ENCODE peak calls at places on chromosome 21, in five cellular contexts. R, J, G, A and Y are unnamed samples. For H3K9me3, the result is how much of the 10 kb centered on the place peaks cover.

GRCh38 chr21:27173052-27173451 is 206.2 kb upstream of the ADAMTS5 start:
- DNase-seq in A (peak), R (no peak), J (no peak), G (no peak), Y (no peak)

GRCh38 chr21:16072692-16073091 is 342.9 kb downstream of the USP25 start:
- DNase-seq in G (no peak), R (peak), J (no peak), A (peak), Y (no peak)

GRCh38 chr21:26050857-26051256 is 119.7 kb downstream of the APP start:
- DNase-seq in G (no peak), A (no peak), J (no peak), R (no peak), Y (no peak)

GRCh38 chr21:42475526-42476492 is 20.2 kb downstream of the RSPH1 start:
- DNase-seq in G (peak), A (no peak), R (no peak), J (no peak), Y (no peak)

GRCh38 chr21:26297856-26298255 is 127.3 kb upstream of the APP start:
- DNase-seq in R (no peak), G (no peak), J (no peak), A (peak), Y (no peak)

GRCh38 chr21:16205527-16205926 is 475.7 kb downstream of the USP25 start:
- DNase-seq in R (no peak), A (no peak), G (no peak), J (no peak), Y (no peak)

GRCh38 chr21:30463713-30464112 is 16.5 kb downstream of the KRTAP19-1 start:
- DNase-seq in G (no peak), A (no peak), R (no peak), J (no peak), Y (no peak)

GRCh38 chr21:35814858-35815619 is 245.3 kb downstream of the SETD4 start:
- DNase-seq in G (no peak), R (no peak), A (no peak), J (no peak), Y (no peak)

GRCh38 chr21:29318354-29318753 is 19.6 kb downstream of the BACH1 start:
- DNase-seq in R (peak), G (no peak), A (no peak), J (no peak), Y (no peak)

GRCh38 chr21:31580866-31581276 is 78.6 kb upstream of the SOD1 start:
- DNase-seq in G (peak), A (peak), R (peak), J (peak), Y (no peak)

GRCh38 chr21:16678479-16678878 is 834.4 kb upstream of the CXADR start:
- DNase-seq in A (no peak), G (no peak), J (no peak), R (peak), Y (no peak)

GRCh38 chr21:15301736-15302135 is 236.9 kb upstream of the NRIP1 start:
- DNase-seq in R (no peak), G (no peak), J (no peak), A (no peak), Y (no peak)

GRCh38 chr21:29053656-29054055 is 19.8 kb downstream of the CCT8 start:
- DNase-seq in R (no peak), G (no peak), J (no peak), A (peak), Y (no peak)

GRCh38 chr21:41778974-41779600 is 12.2 kb upstream of the RIPK4 start:
- DNase-seq in A (no peak), J (no peak), R (no peak), G (no peak), Y (no peak)

GRCh38 chr21:28754127-28754611 is 238.5 kb downstream of the LTN1 start:
- DNase-seq in R (peak), G (no peak), J (no peak), A (peak), Y (no peak)

GRCh38 chr21:15282666-15283065 is 217.9 kb upstream of the NRIP1 start:
- DNase-seq in R (peak), J (no peak), A (no peak), G (no peak), Y (no peak)

GRCh38 chr21:42056468-42056867 is 14.6 kb upstream of the UMODL1 start:
- DNase-seq in A (peak), J (no peak), R (no peak), G (no peak), Y (no peak)

GRCh38 chr21:26769613-26770188 is 75.5 kb downstream of the ADAMTS1 start:
- DNase-seq in J (no peak), A (peak), G (no peak), R (peak), Y (no peak)

GRCh38 chr21:22211943-22212342 is 1213.7 kb downstream of the NCAM2 start:
- DNase-seq in A (no peak), J (no peak), R (no peak), G (no peak), Y (no peak)

GRCh38 chr21:16928439-16928838 is 584.4 kb upstream of the CXADR start:
- DNase-seq in A (no peak), R (no peak), J (no peak), G (no peak), Y (no peak)

GRCh38 chr21:28099296-28099695 is 893.4 kb downstream of the LTN1 start:
- DNase-seq in A (peak), J (no peak), G (no peak), R (peak), Y (no peak)

GRCh38 chr21:42558846-42559245 is 45.2 kb downstream of the SLC37A1 start:
- DNase-seq in J (no peak), A (no peak), G (peak), R (no peak), Y (no peak)

GRCh38 chr21:32597205-32597604 is 11.9 kb upstream of the TCP10L start:
- DNase-seq in R (peak), G (no peak), J (no peak), A (peak), Y (no peak)

GRCh38 chr21:32380940-32381339 is 11.9 kb downstream of the URB1 start:
- DNase-seq in J (no peak), A (no peak), R (no peak), G (no peak), Y (no peak)

GRCh38 chr21:41744028-41744940 is 22.6 kb downstream of the RIPK4 start:
- DNase-seq in J (no peak), G (no peak), R (no peak), A (no peak), Y (no peak)

GRCh38 chr21:17828223-17828622 is 9.1 kb upstream of the C21orf91 start:
- DNase-seq in G (no peak), A (peak), J (no peak), R (peak), Y (no peak)

GRCh38 chr21:29481641-29482040 is 182.9 kb downstream of the BACH1 start:
- DNase-seq in J (no peak), R (peak), A (peak), G (no peak), Y (no peak)

GRCh38 chr21:27681841-27682240 is 715.0 kb upstream of the ADAMTS5 start:
- DNase-seq in R (peak), J (no peak), G (no peak), A (peak), Y (no peak)

GRCh38 chr21:41373253-41373652 is 11.4 kb downstream of the MX2 start:
- DNase-seq in J (no peak), R (no peak), A (no peak), G (peak), Y (no peak)

GRCh38 chr21:35424122-35424521 is 375.0 kb upstream of the RUNX1 start:
- DNase-seq in A (no peak), J (no peak), R (no peak), G (no peak), Y (no peak)

GRCh38 chr21:42565886-42566523 is 52.4 kb downstream of the SLC37A1 start:
- DNase-seq in G (peak), J (no peak), R (no peak), A (no peak), Y (no peak)

DNA sequence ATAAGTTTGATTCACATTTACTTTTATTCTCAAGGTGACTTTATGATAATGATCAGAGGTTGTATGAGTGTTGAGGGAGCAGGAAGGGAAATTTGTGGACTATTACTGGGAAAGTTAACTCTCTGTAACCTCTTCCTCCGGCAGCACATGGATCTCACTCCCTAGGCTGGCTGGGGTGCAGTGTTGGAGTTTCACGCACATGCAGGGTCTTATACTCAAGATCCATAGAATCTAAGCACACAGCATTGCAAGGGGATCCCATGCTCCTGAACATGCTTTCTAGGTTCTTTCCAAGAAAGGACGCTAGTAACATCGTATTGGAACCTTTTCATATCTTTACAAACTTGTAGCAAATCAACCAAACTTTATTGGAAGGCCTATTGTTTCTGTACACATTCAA is 757.6 kb upstream of the TPTE start:
- DNase-seq in R (no peak), J (no peak), A (no peak), G (no peak), Y (peak)
- H3K9me3 ChIP-seq in R (under half), J (under half), A (under half), G (under half), Y (under half)

GRCh38 chr21:45763506-45763905 is 120.0 kb downstream of the PCBP3 start:
- DNase-seq in R (no peak), J (no peak), A (no peak), G (no peak), Y (no peak)
- TF ChIP-seq CTCF in R (no peak), J (no peak), A (no peak), G (no peak), Y (no peak)

GRCh38 chr21:39613029-39613934 is 542 bp downstream of the B3GALT5 start:
- DNase-seq in A (peak), R (no peak), J (no peak), G (no peak), Y (no peak)
- H3K27ac ChIP-seq in A (no peak), R (no peak), J (no peak), G (no peak), Y (no peak)

DNA sequence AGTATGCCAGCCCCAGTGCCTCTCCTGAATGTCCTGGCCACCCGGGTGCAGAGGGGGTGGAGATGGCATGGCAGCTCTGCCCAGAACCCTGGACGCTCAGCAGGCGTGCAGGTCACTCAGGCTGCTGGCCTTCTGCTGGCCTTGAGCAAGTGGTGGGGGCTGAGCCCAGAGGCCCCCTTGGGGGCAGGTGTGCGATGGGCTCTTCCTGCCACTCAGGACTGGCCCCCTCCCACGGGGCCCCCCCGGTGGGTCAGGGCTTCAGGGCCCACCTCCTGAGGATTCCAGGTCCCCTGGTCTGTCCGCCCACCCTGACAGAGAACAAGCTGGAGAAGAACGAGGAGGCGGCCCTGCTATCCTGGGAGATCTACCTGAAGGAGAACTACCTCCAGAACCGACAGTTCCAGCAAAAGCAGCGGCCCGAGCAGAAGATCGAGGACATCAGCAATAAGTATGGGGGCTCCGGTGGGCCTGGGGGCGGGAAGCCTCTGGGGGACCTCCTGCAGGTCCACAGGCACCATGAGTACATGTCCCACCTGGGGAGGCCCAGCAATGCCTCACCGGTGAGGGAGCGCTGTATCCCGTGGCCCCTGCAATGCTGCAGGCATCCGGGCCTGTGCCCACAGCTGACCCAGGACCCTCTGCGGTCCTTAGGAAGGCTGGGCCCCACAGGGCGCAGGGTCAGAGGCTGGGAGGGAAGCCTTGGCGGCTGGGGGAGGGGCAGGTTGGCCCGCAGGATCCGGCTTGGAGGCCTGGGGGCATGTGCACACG is 37.0 kb upstream of the LRRC3 start:
- DNase-seq in R (no peak), G (peak), A (no peak), J (no peak), Y (no peak)
- H3K9me3 ChIP-seq in R (under half), G (under half), A (under half), J (under half), Y (under half)

GRCh38 chr21:38170283-38170682 is 86.5 kb upstream of the KCNJ15 start:
- DNase-seq in R (peak), G (no peak), A (peak), J (no peak), Y (no peak)
- TF ChIP-seq CTCF in R (peak), G (peak), A (peak), J (no peak), Y (no peak)

GRCh38 chr21:45109831-45110492 is 35.6 kb downstream of the ADARB1 start:
- DNase-seq in R (no peak), J (peak), A (no peak), G (peak), Y (no peak)
- H3K27ac ChIP-seq in R (peak), J (no peak), A (no peak), G (peak), Y (no peak)

DNA sequence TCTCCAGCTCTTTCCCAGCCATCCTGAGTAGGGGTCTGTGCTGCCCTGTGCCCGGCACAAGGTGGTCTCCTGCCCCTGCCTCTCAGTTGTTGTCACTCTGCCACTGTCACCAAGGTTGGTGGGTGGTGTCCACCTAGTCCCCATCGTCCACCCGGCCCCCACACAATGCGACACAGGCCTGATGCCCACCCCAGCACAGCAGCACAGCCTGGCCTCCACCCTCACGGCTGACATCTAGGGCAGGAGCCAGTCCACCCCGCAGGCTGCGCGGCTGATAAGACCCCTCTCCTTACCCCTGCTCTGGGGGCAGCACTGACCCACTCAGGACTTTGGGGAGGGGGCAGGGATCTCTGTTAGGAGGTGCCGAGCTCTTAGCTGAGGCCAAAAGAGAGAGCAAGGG is 198.3 kb downstream of the LIPI start:
- DNase-seq in A (no peak), J (no peak), R (no peak), G (no peak), Y (no peak)
- H3K9me3 ChIP-seq in A (under half), J (under half), R (under half), G (under half), Y (under half)

GRCh38 chr21:21001591-21002100 is 3.4 kb downstream of the NCAM2 start:
- DNase-seq in G (no peak), R (no peak), J (no peak), A (no peak), Y (no peak)

GRCh38 chr21:21000576-21001175 is 2.5 kb downstream of the NCAM2 start:
- DNase-seq in J (no peak), A (no peak), G (no peak), R (no peak), Y (no peak)

GRCh38 chr21:21007606-21008005 is 9.4 kb downstream of the NCAM2 start:
- DNase-seq in G (no peak), R (peak), J (no peak), A (no peak), Y (no peak)

GRCh38 chr21:21002137-21002536 is 3.9 kb downstream of the NCAM2 start:
- DNase-seq in A (no peak), G (no peak), R (no peak), J (no peak), Y (no peak)

GRCh38 chr21:21003701-21004100 is 5.5 kb downstream of the NCAM2 start:
- DNase-seq in G (no peak), J (no peak), R (peak), A (peak), Y (no peak)
- TF ChIP-seq CTCF in G (no peak), J (no peak), R (peak), A (peak), Y (no peak)

DNA sequence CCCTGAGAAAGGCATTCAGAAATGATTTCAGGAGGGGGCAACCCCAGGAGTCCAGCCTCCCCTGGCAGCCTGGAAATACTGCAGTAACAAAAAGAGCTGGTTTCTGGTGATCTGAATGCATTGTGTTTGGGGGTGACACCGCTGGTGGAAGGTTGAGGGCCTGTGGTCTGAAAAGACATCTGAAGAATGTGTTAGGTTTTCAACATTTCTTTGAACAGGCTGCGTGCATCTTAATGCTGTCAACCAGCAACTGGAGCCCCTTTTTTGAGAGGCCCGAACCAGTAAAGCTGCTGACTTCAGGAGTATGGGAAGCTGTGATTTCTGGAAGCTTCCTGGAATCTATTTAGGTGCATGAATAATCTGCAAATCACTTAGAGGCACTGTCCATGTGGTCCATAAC is 17.1 kb downstream of the ATP5PO start:
- DNase-seq in G (no peak), R (no peak), A (no peak), J (no peak), Y (no peak)
- H3K27ac ChIP-seq in G (peak), R (no peak), A (no peak), J (no peak), Y (no peak)